ENCODE peak calls at places on chromosomes 1 and 21, in seven cellular contexts. One of them, this sample, is unnamed.

GRCh38 chr1:9316080-9316444 is 23.4 kb downstream of the SPSB1 start:
- DNase-seq in activated naive CD8-positive, alpha-beta T cell treated with anti-CD3 and anti-CD28 coated beads for 36 hours: peak
- DNase-seq in iris pigment epithelial cell: no peak
- DNase-seq in esophagus squamous epithelium: no peak
- DNase-seq in type B pancreatic cell: no peak
- DNase-seq in stimulated activated CD8-positive, alpha-beta memory T cell treated with anti-CD3 and anti-CD28 coated beads, Interleukin-4, amount 100 ng/mL, for 1 hour: no peak
- DNase-seq in MV-4-11: no peak
- DNase-seq in this sample: no peak

GRCh38 chr1:223844521-223844961 is 1.2 kb downstream of the TP53BP2 start:
- DNase-seq in activated naive CD8-positive, alpha-beta T cell treated with anti-CD3 and anti-CD28 coated beads for 36 hours: peak
- DNase-seq in iris pigment epithelial cell: peak
- DNase-seq in esophagus squamous epithelium: no peak
- DNase-seq in type B pancreatic cell: no peak
- DNase-seq in stimulated activated CD8-positive, alpha-beta memory T cell treated with anti-CD3 and anti-CD28 coated beads, Interleukin-4, amount 100 ng/mL, for 1 hour: no peak
- DNase-seq in MV-4-11: no peak
- DNase-seq in this sample: no peak

GRCh38 chr1:18926315-18927081 is 24.1 kb upstream of the ALDH4A1 start:
- DNase-seq in activated naive CD8-positive, alpha-beta T cell treated with anti-CD3 and anti-CD28 coated beads for 36 hours: peak
- DNase-seq in iris pigment epithelial cell: peak
- DNase-seq in esophagus squamous epithelium: peak
- DNase-seq in type B pancreatic cell: no peak
- DNase-seq in stimulated activated CD8-positive, alpha-beta memory T cell treated with anti-CD3 and anti-CD28 coated beads, Interleukin-4, amount 100 ng/mL, for 1 hour: peak
- DNase-seq in MV-4-11: peak
- DNase-seq in this sample: peak

GRCh38 chr21:44590311-44590721 is 2.0 kb downstream of the KRTAP10-6 start:
- DNase-seq in activated naive CD8-positive, alpha-beta T cell treated with anti-CD3 and anti-CD28 coated beads for 36 hours: no peak
- DNase-seq in iris pigment epithelial cell: no peak
- DNase-seq in esophagus squamous epithelium: no peak
- DNase-seq in type B pancreatic cell: peak
- DNase-seq in stimulated activated CD8-positive, alpha-beta memory T cell treated with anti-CD3 and anti-CD28 coated beads, Interleukin-4, amount 100 ng/mL, for 1 hour: no peak
- DNase-seq in MV-4-11: no peak
- DNase-seq in this sample: no peak

GRCh38 chr21:45876381-45877159 is 105.0 kb upstream of the COL6A1 start:
- DNase-seq in activated naive CD8-positive, alpha-beta T cell treated with anti-CD3 and anti-CD28 coated beads for 36 hours: no peak
- DNase-seq in iris pigment epithelial cell: no peak
- DNase-seq in esophagus squamous epithelium: no peak
- DNase-seq in type B pancreatic cell: no peak
- DNase-seq in stimulated activated CD8-positive, alpha-beta memory T cell treated with anti-CD3 and anti-CD28 coated beads, Interleukin-4, amount 100 ng/mL, for 1 hour: no peak
- DNase-seq in MV-4-11: no peak
- DNase-seq in this sample: no peak

GRCh38 chr1:201275266-201275666 is 8.0 kb upstream of the PKP1 start:
- DNase-seq in activated naive CD8-positive, alpha-beta T cell treated with anti-CD3 and anti-CD28 coated beads for 36 hours: no peak
- DNase-seq in iris pigment epithelial cell: no peak
- DNase-seq in esophagus squamous epithelium: no peak
- DNase-seq in type B pancreatic cell: no peak
- DNase-seq in stimulated activated CD8-positive, alpha-beta memory T cell treated with anti-CD3 and anti-CD28 coated beads, Interleukin-4, amount 100 ng/mL, for 1 hour: no peak
- DNase-seq in MV-4-11: no peak
- DNase-seq in this sample: no peak

GRCh38 chr1:232626452-232626851 is 3.5 kb downstream of the SIPA1L2 start:
- DNase-seq in activated naive CD8-positive, alpha-beta T cell treated with anti-CD3 and anti-CD28 coated beads for 36 hours: no peak
- DNase-seq in iris pigment epithelial cell: no peak
- DNase-seq in esophagus squamous epithelium: no peak
- DNase-seq in type B pancreatic cell: no peak
- DNase-seq in stimulated activated CD8-positive, alpha-beta memory T cell treated with anti-CD3 and anti-CD28 coated beads, Interleukin-4, amount 100 ng/mL, for 1 hour: no peak
- DNase-seq in MV-4-11: no peak
- DNase-seq in this sample: no peak

GRCh38 chr1:160884579-160884978 is 401 bp downstream of the ITLN1 start:
- DNase-seq in activated naive CD8-positive, alpha-beta T cell treated with anti-CD3 and anti-CD28 coated beads for 36 hours: no peak
- DNase-seq in iris pigment epithelial cell: no peak
- DNase-seq in esophagus squamous epithelium: no peak
- DNase-seq in type B pancreatic cell: no peak
- DNase-seq in stimulated activated CD8-positive, alpha-beta memory T cell treated with anti-CD3 and anti-CD28 coated beads, Interleukin-4, amount 100 ng/mL, for 1 hour: no peak
- DNase-seq in MV-4-11: no peak
- DNase-seq in this sample: no peak

GRCh38 chr1:33317946-33318345 is 3.0 kb downstream of the A3GALT2 start:
- DNase-seq in activated naive CD8-positive, alpha-beta T cell treated with anti-CD3 and anti-CD28 coated beads for 36 hours: no peak
- DNase-seq in iris pigment epithelial cell: peak
- DNase-seq in esophagus squamous epithelium: no peak
- DNase-seq in type B pancreatic cell: no peak
- DNase-seq in stimulated activated CD8-positive, alpha-beta memory T cell treated with anti-CD3 and anti-CD28 coated beads, Interleukin-4, amount 100 ng/mL, for 1 hour: no peak
- DNase-seq in MV-4-11: no peak
- DNase-seq in this sample: no peak

GRCh38 chr1:227742738-227743715 is 7.8 kb downstream of the SNAP47 start:
- DNase-seq in activated naive CD8-positive, alpha-beta T cell treated with anti-CD3 and anti-CD28 coated beads for 36 hours: no peak
- DNase-seq in iris pigment epithelial cell: no peak
- DNase-seq in esophagus squamous epithelium: no peak
- DNase-seq in type B pancreatic cell: no peak
- DNase-seq in stimulated activated CD8-positive, alpha-beta memory T cell treated with anti-CD3 and anti-CD28 coated beads, Interleukin-4, amount 100 ng/mL, for 1 hour: no peak
- DNase-seq in MV-4-11: no peak
- DNase-seq in this sample: no peak

GRCh38 chr1:78831731-78832360 is 174.7 kb downstream of the ADGRL4 start:
- DNase-seq in activated naive CD8-positive, alpha-beta T cell treated with anti-CD3 and anti-CD28 coated beads for 36 hours: no peak
- DNase-seq in iris pigment epithelial cell: peak
- DNase-seq in esophagus squamous epithelium: no peak
- DNase-seq in type B pancreatic cell: no peak
- DNase-seq in stimulated activated CD8-positive, alpha-beta memory T cell treated with anti-CD3 and anti-CD28 coated beads, Interleukin-4, amount 100 ng/mL, for 1 hour: no peak
- DNase-seq in MV-4-11: no peak
- DNase-seq in this sample: peak

GRCh38 chr1:211687462-211688215 is 12.2 kb upstream of the NEK2 start:
- DNase-seq in activated naive CD8-positive, alpha-beta T cell treated with anti-CD3 and anti-CD28 coated beads for 36 hours: no peak
- DNase-seq in iris pigment epithelial cell: no peak
- DNase-seq in esophagus squamous epithelium: no peak
- DNase-seq in type B pancreatic cell: no peak
- DNase-seq in stimulated activated CD8-positive, alpha-beta memory T cell treated with anti-CD3 and anti-CD28 coated beads, Interleukin-4, amount 100 ng/mL, for 1 hour: no peak
- DNase-seq in MV-4-11: no peak
- DNase-seq in this sample: no peak

GRCh38 chr1:162151900-162152829 is 82.7 kb downstream of the NOS1AP start:
- DNase-seq in activated naive CD8-positive, alpha-beta T cell treated with anti-CD3 and anti-CD28 coated beads for 36 hours: no peak
- DNase-seq in iris pigment epithelial cell: peak
- DNase-seq in esophagus squamous epithelium: no peak
- DNase-seq in type B pancreatic cell: no peak
- DNase-seq in stimulated activated CD8-positive, alpha-beta memory T cell treated with anti-CD3 and anti-CD28 coated beads, Interleukin-4, amount 100 ng/mL, for 1 hour: no peak
- DNase-seq in MV-4-11: peak
- DNase-seq in this sample: no peak

GRCh38 chr1:22817462-22817861 is 106.8 kb downstream of the EPHB2 start:
- DNase-seq in activated naive CD8-positive, alpha-beta T cell treated with anti-CD3 and anti-CD28 coated beads for 36 hours: no peak
- DNase-seq in iris pigment epithelial cell: no peak
- DNase-seq in esophagus squamous epithelium: no peak
- DNase-seq in type B pancreatic cell: no peak
- DNase-seq in stimulated activated CD8-positive, alpha-beta memory T cell treated with anti-CD3 and anti-CD28 coated beads, Interleukin-4, amount 100 ng/mL, for 1 hour: no peak
- DNase-seq in MV-4-11: no peak
- DNase-seq in this sample: no peak

GRCh38 chr1:19639999-19640362 is 4.1 kb upstream of the NBL1 start:
- DNase-seq in activated naive CD8-positive, alpha-beta T cell treated with anti-CD3 and anti-CD28 coated beads for 36 hours: no peak
- DNase-seq in iris pigment epithelial cell: peak
- DNase-seq in esophagus squamous epithelium: no peak
- DNase-seq in type B pancreatic cell: no peak
- DNase-seq in stimulated activated CD8-positive, alpha-beta memory T cell treated with anti-CD3 and anti-CD28 coated beads, Interleukin-4, amount 100 ng/mL, for 1 hour: no peak
- DNase-seq in MV-4-11: no peak
- DNase-seq in this sample: no peak

GRCh38 chr1:115069186-115069585 is 20.1 kb downstream of the TSPAN2 start:
- DNase-seq in activated naive CD8-positive, alpha-beta T cell treated with anti-CD3 and anti-CD28 coated beads for 36 hours: no peak
- DNase-seq in iris pigment epithelial cell: peak
- DNase-seq in esophagus squamous epithelium: no peak
- DNase-seq in type B pancreatic cell: no peak
- DNase-seq in stimulated activated CD8-positive, alpha-beta memory T cell treated with anti-CD3 and anti-CD28 coated beads, Interleukin-4, amount 100 ng/mL, for 1 hour: no peak
- DNase-seq in MV-4-11: peak
- DNase-seq in this sample: no peak

GRCh38 chr21:31580866-31581276 is 78.6 kb upstream of the SOD1 start:
- DNase-seq in activated naive CD8-positive, alpha-beta T cell treated with anti-CD3 and anti-CD28 coated beads for 36 hours: peak
- DNase-seq in iris pigment epithelial cell: peak
- DNase-seq in esophagus squamous epithelium: no peak
- DNase-seq in type B pancreatic cell: peak
- DNase-seq in stimulated activated CD8-positive, alpha-beta memory T cell treated with anti-CD3 and anti-CD28 coated beads, Interleukin-4, amount 100 ng/mL, for 1 hour: no peak
- DNase-seq in MV-4-11: peak
- DNase-seq in this sample: no peak

GRCh38 chr1:240524356-240525071 is 87.4 kb downstream of the GREM2 start:
- DNase-seq in activated naive CD8-positive, alpha-beta T cell treated with anti-CD3 and anti-CD28 coated beads for 36 hours: no peak
- DNase-seq in iris pigment epithelial cell: no peak
- DNase-seq in esophagus squamous epithelium: no peak
- DNase-seq in type B pancreatic cell: no peak
- DNase-seq in stimulated activated CD8-positive, alpha-beta memory T cell treated with anti-CD3 and anti-CD28 coated beads, Interleukin-4, amount 100 ng/mL, for 1 hour: no peak
- DNase-seq in MV-4-11: no peak
- DNase-seq in this sample: no peak

GRCh38 chr1:157482174-157482573 is 70.1 kb downstream of the FCRL5 start:
- DNase-seq in activated naive CD8-positive, alpha-beta T cell treated with anti-CD3 and anti-CD28 coated beads for 36 hours: no peak
- DNase-seq in iris pigment epithelial cell: no peak
- DNase-seq in esophagus squamous epithelium: no peak
- DNase-seq in type B pancreatic cell: no peak
- DNase-seq in stimulated activated CD8-positive, alpha-beta memory T cell treated with anti-CD3 and anti-CD28 coated beads, Interleukin-4, amount 100 ng/mL, for 1 hour: no peak
- DNase-seq in MV-4-11: no peak
- DNase-seq in this sample: no peak

GRCh38 chr1:28594661-28595411 is 2.8 kb downstream of the RAB42 start:
- DNase-seq in activated naive CD8-positive, alpha-beta T cell treated with anti-CD3 and anti-CD28 coated beads for 36 hours: no peak
- DNase-seq in iris pigment epithelial cell: no peak
- DNase-seq in esophagus squamous epithelium: no peak
- DNase-seq in type B pancreatic cell: no peak
- DNase-seq in stimulated activated CD8-positive, alpha-beta memory T cell treated with anti-CD3 and anti-CD28 coated beads, Interleukin-4, amount 100 ng/mL, for 1 hour: no peak
- DNase-seq in MV-4-11: no peak
- DNase-seq in this sample: no peak

GRCh38 chr1:175725684-175726083 is 17.7 kb downstream of the TNR start:
- DNase-seq in activated naive CD8-positive, alpha-beta T cell treated with anti-CD3 and anti-CD28 coated beads for 36 hours: no peak
- DNase-seq in iris pigment epithelial cell: peak
- DNase-seq in esophagus squamous epithelium: no peak
- DNase-seq in type B pancreatic cell: no peak
- DNase-seq in stimulated activated CD8-positive, alpha-beta memory T cell treated with anti-CD3 and anti-CD28 coated beads, Interleukin-4, amount 100 ng/mL, for 1 hour: no peak
- DNase-seq in MV-4-11: peak
- DNase-seq in this sample: no peak

GRCh38 chr1:197924516-197925123 is 7.4 kb downstream of the LHX9 start:
- DNase-seq in activated naive CD8-positive, alpha-beta T cell treated with anti-CD3 and anti-CD28 coated beads for 36 hours: no peak
- DNase-seq in iris pigment epithelial cell: peak
- DNase-seq in esophagus squamous epithelium: no peak
- DNase-seq in type B pancreatic cell: no peak
- DNase-seq in stimulated activated CD8-positive, alpha-beta memory T cell treated with anti-CD3 and anti-CD28 coated beads, Interleukin-4, amount 100 ng/mL, for 1 hour: no peak
- DNase-seq in MV-4-11: peak
- DNase-seq in this sample: no peak

GRCh38 chr1:219659682-219660081 is 46.8 kb upstream of the ZC3H11B start:
- DNase-seq in activated naive CD8-positive, alpha-beta T cell treated with anti-CD3 and anti-CD28 coated beads for 36 hours: no peak
- DNase-seq in iris pigment epithelial cell: peak
- DNase-seq in esophagus squamous epithelium: no peak
- DNase-seq in type B pancreatic cell: no peak
- DNase-seq in stimulated activated CD8-positive, alpha-beta memory T cell treated with anti-CD3 and anti-CD28 coated beads, Interleukin-4, amount 100 ng/mL, for 1 hour: no peak
- DNase-seq in MV-4-11: peak
- DNase-seq in this sample: no peak

GRCh38 chr1:101043776-101044175 is 18.2 kb upstream of the DPH5 start:
- DNase-seq in activated naive CD8-positive, alpha-beta T cell treated with anti-CD3 and anti-CD28 coated beads for 36 hours: no peak
- DNase-seq in iris pigment epithelial cell: peak
- DNase-seq in esophagus squamous epithelium: no peak
- DNase-seq in type B pancreatic cell: no peak
- DNase-seq in stimulated activated CD8-positive, alpha-beta memory T cell treated with anti-CD3 and anti-CD28 coated beads, Interleukin-4, amount 100 ng/mL, for 1 hour: no peak
- DNase-seq in MV-4-11: no peak
- DNase-seq in this sample: no peak

GRCh38 chr21:34807881-34808568 is 139.2 kb downstream of the CLIC6 start:
- DNase-seq in activated naive CD8-positive, alpha-beta T cell treated with anti-CD3 and anti-CD28 coated beads for 36 hours: peak
- DNase-seq in iris pigment epithelial cell: peak
- DNase-seq in esophagus squamous epithelium: no peak
- DNase-seq in type B pancreatic cell: no peak
- DNase-seq in stimulated activated CD8-positive, alpha-beta memory T cell treated with anti-CD3 and anti-CD28 coated beads, Interleukin-4, amount 100 ng/mL, for 1 hour: peak
- DNase-seq in MV-4-11: peak
- DNase-seq in this sample: peak

GRCh38 chr1:8424539-8425116 is 106.7 kb downstream of the SLC45A1 start:
- DNase-seq in activated naive CD8-positive, alpha-beta T cell treated with anti-CD3 and anti-CD28 coated beads for 36 hours: peak
- DNase-seq in iris pigment epithelial cell: no peak
- DNase-seq in esophagus squamous epithelium: no peak
- DNase-seq in type B pancreatic cell: no peak
- DNase-seq in stimulated activated CD8-positive, alpha-beta memory T cell treated with anti-CD3 and anti-CD28 coated beads, Interleukin-4, amount 100 ng/mL, for 1 hour: no peak
- DNase-seq in MV-4-11: peak
- DNase-seq in this sample: no peak

GRCh38 chr1:204145033-204145504 is 6.8 kb downstream of the ETNK2 start:
- DNase-seq in activated naive CD8-positive, alpha-beta T cell treated with anti-CD3 and anti-CD28 coated beads for 36 hours: no peak
- DNase-seq in iris pigment epithelial cell: no peak
- DNase-seq in esophagus squamous epithelium: no peak
- DNase-seq in type B pancreatic cell: no peak
- DNase-seq in stimulated activated CD8-positive, alpha-beta memory T cell treated with anti-CD3 and anti-CD28 coated beads, Interleukin-4, amount 100 ng/mL, for 1 hour: no peak
- DNase-seq in MV-4-11: no peak
- DNase-seq in this sample: no peak

GRCh38 chr21:18253809-18254208 is 9.2 kb downstream of the CHODL start:
- DNase-seq in activated naive CD8-positive, alpha-beta T cell treated with anti-CD3 and anti-CD28 coated beads for 36 hours: no peak
- DNase-seq in iris pigment epithelial cell: no peak
- DNase-seq in esophagus squamous epithelium: no peak
- DNase-seq in type B pancreatic cell: no peak
- DNase-seq in stimulated activated CD8-positive, alpha-beta memory T cell treated with anti-CD3 and anti-CD28 coated beads, Interleukin-4, amount 100 ng/mL, for 1 hour: no peak
- DNase-seq in MV-4-11: no peak
- DNase-seq in this sample: no peak

GRCh38 chr1:80656011-80656627 is 1144.6 kb upstream of the ADGRL2 start:
- DNase-seq in activated naive CD8-positive, alpha-beta T cell treated with anti-CD3 and anti-CD28 coated beads for 36 hours: no peak
- DNase-seq in iris pigment epithelial cell: peak
- DNase-seq in esophagus squamous epithelium: no peak
- DNase-seq in type B pancreatic cell: no peak
- DNase-seq in stimulated activated CD8-positive, alpha-beta memory T cell treated with anti-CD3 and anti-CD28 coated beads, Interleukin-4, amount 100 ng/mL, for 1 hour: no peak
- DNase-seq in MV-4-11: no peak
- DNase-seq in this sample: peak

GRCh38 chr1:8752921-8753713 is 64.3 kb downstream of the RERE start:
- DNase-seq in activated naive CD8-positive, alpha-beta T cell treated with anti-CD3 and anti-CD28 coated beads for 36 hours: no peak
- DNase-seq in iris pigment epithelial cell: no peak
- DNase-seq in esophagus squamous epithelium: no peak
- DNase-seq in type B pancreatic cell: no peak
- DNase-seq in stimulated activated CD8-positive, alpha-beta memory T cell treated with anti-CD3 and anti-CD28 coated beads, Interleukin-4, amount 100 ng/mL, for 1 hour: no peak
- DNase-seq in MV-4-11: no peak
- DNase-seq in this sample: no peak

GRCh38 chr1:182718311-182718710 is 33.9 kb upstream of the RGS8 start:
- DNase-seq in activated naive CD8-positive, alpha-beta T cell treated with anti-CD3 and anti-CD28 coated beads for 36 hours: no peak
- DNase-seq in iris pigment epithelial cell: no peak
- DNase-seq in esophagus squamous epithelium: no peak
- DNase-seq in type B pancreatic cell: no peak
- DNase-seq in stimulated activated CD8-positive, alpha-beta memory T cell treated with anti-CD3 and anti-CD28 coated beads, Interleukin-4, amount 100 ng/mL, for 1 hour: no peak
- DNase-seq in MV-4-11: no peak
- DNase-seq in this sample: no peak

GRCh38 chr1:172117800-172118199 is 276.5 kb downstream of the DNM3 start:
- DNase-seq in activated naive CD8-positive, alpha-beta T cell treated with anti-CD3 and anti-CD28 coated beads for 36 hours: peak
- DNase-seq in iris pigment epithelial cell: no peak
- DNase-seq in esophagus squamous epithelium: no peak
- DNase-seq in type B pancreatic cell: no peak
- DNase-seq in stimulated activated CD8-positive, alpha-beta memory T cell treated with anti-CD3 and anti-CD28 coated beads, Interleukin-4, amount 100 ng/mL, for 1 hour: no peak
- DNase-seq in MV-4-11: no peak
- DNase-seq in this sample: no peak

GRCh38 chr1:112731451-112731850 is 16.3 kb upstream of the PPM1J start:
- DNase-seq in activated naive CD8-positive, alpha-beta T cell treated with anti-CD3 and anti-CD28 coated beads for 36 hours: no peak
- DNase-seq in iris pigment epithelial cell: no peak
- DNase-seq in esophagus squamous epithelium: no peak
- DNase-seq in type B pancreatic cell: no peak
- DNase-seq in stimulated activated CD8-positive, alpha-beta memory T cell treated with anti-CD3 and anti-CD28 coated beads, Interleukin-4, amount 100 ng/mL, for 1 hour: no peak
- DNase-seq in MV-4-11: no peak
- DNase-seq in this sample: no peak

GRCh38 chr1:99943238-99943794 is 26.5 kb upstream of the SLC35A3 start:
- DNase-seq in activated naive CD8-positive, alpha-beta T cell treated with anti-CD3 and anti-CD28 coated beads for 36 hours: no peak
- DNase-seq in iris pigment epithelial cell: peak
- DNase-seq in esophagus squamous epithelium: no peak
- DNase-seq in type B pancreatic cell: no peak
- DNase-seq in stimulated activated CD8-positive, alpha-beta memory T cell treated with anti-CD3 and anti-CD28 coated beads, Interleukin-4, amount 100 ng/mL, for 1 hour: no peak
- DNase-seq in MV-4-11: no peak
- DNase-seq in this sample: no peak

GRCh38 chr21:15257646-15258045 is 192.8 kb upstream of the NRIP1 start:
- DNase-seq in activated naive CD8-positive, alpha-beta T cell treated with anti-CD3 and anti-CD28 coated beads for 36 hours: no peak
- DNase-seq in iris pigment epithelial cell: no peak
- DNase-seq in esophagus squamous epithelium: no peak
- DNase-seq in type B pancreatic cell: no peak
- DNase-seq in stimulated activated CD8-positive, alpha-beta memory T cell treated with anti-CD3 and anti-CD28 coated beads, Interleukin-4, amount 100 ng/mL, for 1 hour: no peak
- DNase-seq in MV-4-11: no peak
- DNase-seq in this sample: no peak

GRCh38 chr1:45033356-45033755 is 21.3 kb downstream of the UROD start:
- DNase-seq in activated naive CD8-positive, alpha-beta T cell treated with anti-CD3 and anti-CD28 coated beads for 36 hours: no peak
- DNase-seq in iris pigment epithelial cell: no peak
- DNase-seq in esophagus squamous epithelium: no peak
- DNase-seq in type B pancreatic cell: no peak
- DNase-seq in stimulated activated CD8-positive, alpha-beta memory T cell treated with anti-CD3 and anti-CD28 coated beads, Interleukin-4, amount 100 ng/mL, for 1 hour: no peak
- DNase-seq in MV-4-11: peak
- DNase-seq in this sample: no peak

GRCh38 chr1:38277646-38278045 is 231.1 kb upstream of the POU3F1 start:
- DNase-seq in activated naive CD8-positive, alpha-beta T cell treated with anti-CD3 and anti-CD28 coated beads for 36 hours: no peak
- DNase-seq in iris pigment epithelial cell: no peak
- DNase-seq in esophagus squamous epithelium: no peak
- DNase-seq in type B pancreatic cell: no peak
- DNase-seq in stimulated activated CD8-positive, alpha-beta memory T cell treated with anti-CD3 and anti-CD28 coated beads, Interleukin-4, amount 100 ng/mL, for 1 hour: no peak
- DNase-seq in MV-4-11: no peak
- DNase-seq in this sample: no peak

GRCh38 chr1:211017066-211017691 is 116.8 kb downstream of the KCNH1 start:
- DNase-seq in activated naive CD8-positive, alpha-beta T cell treated with anti-CD3 and anti-CD28 coated beads for 36 hours: no peak
- DNase-seq in iris pigment epithelial cell: peak
- DNase-seq in esophagus squamous epithelium: no peak
- DNase-seq in type B pancreatic cell: no peak
- DNase-seq in stimulated activated CD8-positive, alpha-beta memory T cell treated with anti-CD3 and anti-CD28 coated beads, Interleukin-4, amount 100 ng/mL, for 1 hour: no peak
- DNase-seq in MV-4-11: no peak
- DNase-seq in this sample: no peak

This sample was measured in SW 1271.